ENCODE peak calls at places on chromosome 6, in six cellular contexts. N, K, Q, T, G and A are unnamed samples.

GRCh38 chr6:139912735-139913400 is 538.4 kb upstream of the CITED2 start:
- DNase-seq in N (no peak), K (no peak), Q (no peak), T (no peak), G (no peak), A (no peak)

GRCh38 chr6:123810948-123811347 is 7.3 kb downstream of the NKAIN2 start:
- DNase-seq in N (peak), K (no peak), Q (no peak), T (no peak), G (no peak), A (no peak)

GRCh38 chr6:148559848-148560433 is 186.9 kb upstream of the UST start:
- DNase-seq in N (peak), K (peak), Q (peak), T (peak), G (peak), A (peak)

GRCh38 chr6:34657037-34657306 is 39.6 kb downstream of the ILRUN start:
- DNase-seq in N (peak), K (no peak), Q (no peak), T (no peak), G (no peak), A (no peak)

GRCh38 chr6:158505194-158505593 is 54.7 kb upstream of the TMEM181 start:
- DNase-seq in N (no peak), K (no peak), Q (no peak), T (no peak), G (no peak), A (no peak)

GRCh38 chr6:165060636-165061190 is 248.7 kb downstream of the C6orf118 start:
- DNase-seq in N (no peak), K (no peak), Q (no peak), T (no peak), G (no peak), A (no peak)

GRCh38 chr6:138645976-138646640 is 127.5 kb upstream of the CCDC28A start:
- DNase-seq in N (no peak), K (no peak), Q (no peak), T (no peak), G (no peak), A (no peak)

GRCh38 chr6:42846505-42846904 is 32.9 kb upstream of the RPL7L1 start:
- DNase-seq in N (peak), K (no peak), Q (no peak), T (no peak), G (no peak), A (no peak)

GRCh38 chr6:43929511-43929910 is 159.5 kb downstream of the VEGFA start:
- DNase-seq in N (no peak), K (no peak), Q (no peak), T (no peak), G (peak), A (no peak)

GRCh38 chr6:157954150-157955117 is 27.2 kb upstream of the SYNJ2 start:
- DNase-seq in N (no peak), K (no peak), Q (no peak), T (no peak), G (peak), A (no peak)

GRCh38 chr6:44254957-44255808 is 2.1 kb downstream of the SLC35B2 start:
- DNase-seq in N (no peak), K (no peak), Q (peak), T (no peak), G (no peak), A (peak)

GRCh38 chr6:42225419-42225818 is 7.8 kb upstream of the MRPS10 start:
- DNase-seq in N (no peak), K (no peak), Q (no peak), T (no peak), G (no peak), A (no peak)

GRCh38 chr6:6748001-6748400 is 159.5 kb downstream of the LY86 start:
- DNase-seq in N (no peak), K (no peak), Q (no peak), T (no peak), G (no peak), A (peak)

GRCh38 chr6:35427851-35428321 is 24.3 kb upstream of the FANCE start:
- DNase-seq in N (no peak), K (no peak), Q (no peak), T (no peak), G (no peak), A (peak)

GRCh38 chr6:34393191-34393967 is 910 bp upstream of the NUDT3 start:
- DNase-seq in N (no peak), K (no peak), Q (no peak), T (no peak), G (no peak), A (no peak)

GRCh38 chr6:17584241-17584803 is 15.8 kb upstream of the FAM8A1 start:
- DNase-seq in N (peak), K (no peak), Q (no peak), T (peak), G (no peak), A (peak)

GRCh38 chr6:85449388-85449817 is 480 bp upstream of the NT5E start:
- DNase-seq in N (no peak), K (no peak), Q (peak), T (peak), G (no peak), A (no peak)

GRCh38 chr6:54892831-54893230 is 46.3 kb downstream of the FAM83B start:
- DNase-seq in N (no peak), K (no peak), Q (no peak), T (no peak), G (no peak), A (no peak)

GRCh38 chr6:138248878-138249277 is 30.6 kb upstream of the PBOV1 start:
- DNase-seq in N (no peak), K (no peak), Q (no peak), T (no peak), G (no peak), A (no peak)

GRCh38 chr6:20830576-20830975 is 296.3 kb downstream of the CDKAL1 start:
- DNase-seq in N (no peak), K (no peak), Q (no peak), T (no peak), G (no peak), A (no peak)

GRCh38 chr6:10510592-10511367 is 10.4 kb upstream of the GCNT2 start:
- DNase-seq in N (peak), K (no peak), Q (peak), T (peak), G (peak), A (peak)

GRCh38 chr6:1724616-1725015 is 114.9 kb downstream of the FOXC1 start:
- DNase-seq in N (peak), K (no peak), Q (no peak), T (no peak), G (peak), A (no peak)

GRCh38 chr6:15171026-15171425 is 74.8 kb upstream of the JARID2 start:
- DNase-seq in N (no peak), K (no peak), Q (no peak), T (no peak), G (no peak), A (peak)

GRCh38 chr6:91653954-91654843 is 1067.3 kb upstream of the MAP3K7 start:
- DNase-seq in N (peak), K (no peak), Q (no peak), T (no peak), G (no peak), A (peak)

GRCh38 chr6:56555438-56555872 is 87.2 kb downstream of the DST start:
- DNase-seq in N (peak), K (no peak), Q (no peak), T (no peak), G (no peak), A (no peak)

GRCh38 chr6:47457370-47457769 is 20.2 kb upstream of the CD2AP start:
- DNase-seq in N (no peak), K (no peak), Q (no peak), T (no peak), G (no peak), A (no peak)

GRCh38 chr6:46053034-46053933 is 37.6 kb upstream of the CLIC5 start:
- DNase-seq in N (no peak), K (no peak), Q (no peak), T (no peak), G (peak), A (no peak)

GRCh38 chr6:170147056-170147787 is 143.7 kb downstream of the DLL1 start:
- DNase-seq in N (no peak), K (no peak), Q (no peak), T (no peak), G (peak), A (no peak)

GRCh38 chr6:82095091-82095490 is 152.5 kb downstream of the IBTK start:
- DNase-seq in N (no peak), K (no peak), Q (no peak), T (no peak), G (no peak), A (no peak)

GRCh38 chr6:39923394-39923793 is 10.9 kb downstream of the MOCS1 start:
- DNase-seq in N (peak), K (no peak), Q (no peak), T (no peak), G (peak), A (no peak)

GRCh38 chr6:130885392-130886192 is 58.4 kb downstream of the SMLR1 start:
- DNase-seq in N (peak), K (peak), Q (peak), T (peak), G (no peak), A (peak)

GRCh38 chr6:150143521-150144293 is 863 bp downstream of the PPP1R14C start:
- DNase-seq in N (peak), K (no peak), Q (no peak), T (peak), G (peak), A (peak)

GRCh38 chr6:118873239-118873638 is 20.7 kb upstream of the ASF1A start:
- DNase-seq in N (no peak), K (no peak), Q (no peak), T (no peak), G (no peak), A (no peak)

GRCh38 chr6:164151161-164151728 is 736.7 kb downstream of the QKI start:
- DNase-seq in N (peak), K (no peak), Q (no peak), T (peak), G (no peak), A (peak)